ENCODE peak calls at places on chromosomes 12 and 14, in ten cellular contexts. D, V, G, E, I, X, M, Z, W and H are unnamed samples.

GRCh38 chr12:47942327-47943230 is 20.8 kb upstream of the TMEM106C start:
- DNase-seq in D (no peak), V (no peak), G (peak), E (no peak), I (no peak), X (no peak), M (peak), Z (no peak), W (no peak), H (peak)

GRCh38 chr14:68386950-68387779 is 405.7 kb downstream of the ZFP36L1 start:
- DNase-seq in D (no peak), V (no peak), G (no peak), E (no peak), I (no peak), X (no peak), M (no peak), Z (no peak), W (no peak), H (no peak)

GRCh38 chr12:115626210-115626609 is 651.3 kb downstream of the MED13L start:
- DNase-seq in D (no peak), V (no peak), G (no peak), E (no peak), I (no peak), X (no peak), M (no peak), Z (no peak), W (no peak), H (no peak)

GRCh38 chr12:64691793-64692583 is 67.2 kb downstream of the GNS start:
- DNase-seq in D (no peak), V (no peak), G (no peak), E (no peak), I (peak), X (no peak), M (no peak), Z (no peak), W (no peak), H (no peak)

GRCh38 chr14:81323621-81324400 is 76.3 kb downstream of the STON2 start:
- DNase-seq in D (peak), V (no peak), G (no peak), E (no peak), I (peak), X (no peak), M (no peak), Z (no peak), W (no peak), H (no peak)

GRCh38 chr14:40697221-40697620 is 909.5 kb upstream of the LRFN5 start:
- DNase-seq in D (peak), V (no peak), G (no peak), E (no peak), I (no peak), X (no peak), M (no peak), Z (no peak), W (no peak), H (no peak)

GRCh38 chr12:52230364-52231281 is 2.4 kb upstream of the KRT7 start:
- DNase-seq in D (peak), V (peak), G (no peak), E (no peak), I (no peak), X (peak), M (no peak), Z (no peak), W (no peak), H (no peak)

GRCh38 chr12:44550377-44550776 is 325.7 kb downstream of the NELL2 start:
- DNase-seq in D (no peak), V (no peak), G (no peak), E (no peak), I (no peak), X (no peak), M (no peak), Z (no peak), W (no peak), H (no peak)

GRCh38 chr14:104519721-104520120 is 59.8 kb upstream of the C14orf180 start:
- DNase-seq in D (no peak), V (no peak), G (no peak), E (no peak), I (no peak), X (no peak), M (no peak), Z (no peak), W (no peak), H (no peak)

GRCh38 chr14:22419620-22420019 is 169.4 kb downstream of the DAD1 start:
- DNase-seq in D (peak), V (no peak), G (no peak), E (no peak), I (no peak), X (no peak), M (no peak), Z (no peak), W (no peak), H (no peak)

GRCh38 chr14:57939084-57939483 is 73.2 kb upstream of the SLC35F4 start:
- DNase-seq in D (no peak), V (no peak), G (no peak), E (no peak), I (no peak), X (no peak), M (no peak), Z (no peak), W (no peak), H (no peak)

GRCh38 chr12:6941267-6941666 is 2.3 kb upstream of the RNU7-1 start:
- DNase-seq in D (no peak), V (peak), G (no peak), E (no peak), I (no peak), X (no peak), M (no peak), Z (no peak), W (no peak), H (no peak)

GRCh38 chr12:8913702-8914032 is 642 bp upstream of the PHC1 start:
- DNase-seq in D (no peak), V (no peak), G (no peak), E (no peak), I (no peak), X (no peak), M (no peak), Z (no peak), W (peak), H (no peak)

GRCh38 chr12:6069452-6070093 is 54.9 kb downstream of the VWF start:
- DNase-seq in D (peak), V (no peak), G (no peak), E (no peak), I (no peak), X (peak), M (no peak), Z (no peak), W (no peak), H (no peak)

GRCh38 chr14:74459289-74459946 is 33.4 kb upstream of the SYNDIG1L start:
- DNase-seq in D (no peak), V (no peak), G (peak), E (no peak), I (no peak), X (peak), M (no peak), Z (no peak), W (no peak), H (no peak)

GRCh38 chr12:104680070-104680469 is 223.3 kb downstream of the CHST11 start:
- DNase-seq in D (no peak), V (no peak), G (no peak), E (peak), I (no peak), X (peak), M (peak), Z (no peak), W (peak), H (no peak)

GRCh38 chr14:76769636-76770292 is 8.5 kb downstream of the VASH1 start:
- DNase-seq in D (no peak), V (no peak), G (no peak), E (no peak), I (no peak), X (no peak), M (no peak), Z (no peak), W (no peak), H (no peak)

GRCh38 chr12:93234641-93235040 is 143.1 kb upstream of the NUDT4 start:
- DNase-seq in D (no peak), V (no peak), G (no peak), E (no peak), I (no peak), X (no peak), M (no peak), Z (no peak), W (peak), H (no peak)

GRCh38 chr12:7994731-7995205 is 37.7 kb upstream of the FOXJ2 start:
- DNase-seq in D (no peak), V (no peak), G (no peak), E (no peak), I (no peak), X (peak), M (no peak), Z (no peak), W (no peak), H (no peak)

GRCh38 chr12:21704847-21705246 is 47.2 kb upstream of the LDHB start:
- DNase-seq in D (no peak), V (no peak), G (no peak), E (no peak), I (no peak), X (no peak), M (no peak), Z (no peak), W (no peak), H (no peak)

GRCh38 chr12:68815232-68815927 is 7.4 kb downstream of the MDM2 start:
- DNase-seq in D (no peak), V (no peak), G (no peak), E (no peak), I (no peak), X (no peak), M (no peak), Z (no peak), W (no peak), H (no peak)

GRCh38 chr12:12896261-12896660 is 4.9 kb downstream of the GPRC5A start:
- DNase-seq in D (peak), V (no peak), G (no peak), E (no peak), I (no peak), X (peak), M (no peak), Z (no peak), W (no peak), H (no peak)

GRCh38 chr14:58068306-58068705 is 83.7 kb downstream of the ARMH4 start:
- DNase-seq in D (no peak), V (no peak), G (no peak), E (no peak), I (no peak), X (no peak), M (no peak), Z (no peak), W (no peak), H (no peak)

GRCh38 chr12:46459111-46459510 is 86.5 kb upstream of the SLC38A2 start:
- DNase-seq in D (no peak), V (no peak), G (no peak), E (no peak), I (no peak), X (peak), M (no peak), Z (no peak), W (no peak), H (no peak)

GRCh38 chr12:2295941-2296461 is 243.2 kb downstream of the CACNA1C start:
- DNase-seq in D (peak), V (no peak), G (no peak), E (no peak), I (no peak), X (peak), M (no peak), Z (no peak), W (no peak), H (no peak)

GRCh38 chr12:132279184-132279889 is 50.1 kb downstream of the GALNT9 start:
- DNase-seq in D (peak), V (peak), G (no peak), E (no peak), I (no peak), X (no peak), M (no peak), Z (no peak), W (no peak), H (no peak)

GRCh38 chr14:68473794-68474193 is 319.1 kb downstream of the ZFP36L1 start:
- DNase-seq in D (no peak), V (no peak), G (no peak), E (no peak), I (no peak), X (no peak), M (no peak), Z (no peak), W (no peak), H (no peak)

GRCh38 chr14:29608861-29609260 is 318.8 kb downstream of the PRKD1 start:
- DNase-seq in D (no peak), V (no peak), G (no peak), E (no peak), I (no peak), X (no peak), M (no peak), Z (no peak), W (no peak), H (no peak)

GRCh38 chr14:99524804-99525698 is 43.8 kb downstream of the CCNK start:
- DNase-seq in D (no peak), V (peak), G (no peak), E (no peak), I (no peak), X (peak), M (no peak), Z (no peak), W (peak), H (no peak)

GRCh38 chr12:10641735-10642500 is 28.5 kb upstream of the MAGOHB start:
- DNase-seq in D (no peak), V (no peak), G (no peak), E (no peak), I (no peak), X (peak), M (no peak), Z (no peak), W (no peak), H (no peak)

GRCh38 chr12:95277139-95277538 is 59.5 kb downstream of the VEZT start:
- DNase-seq in D (peak), V (no peak), G (no peak), E (no peak), I (no peak), X (peak), M (no peak), Z (no peak), W (no peak), H (no peak)

GRCh38 chr12:27922591-27923139 is 49.9 kb downstream of the PTHLH start:
- DNase-seq in D (no peak), V (no peak), G (no peak), E (no peak), I (no peak), X (peak), M (no peak), Z (no peak), W (no peak), H (no peak)